ENCODE peak calls at places on chromosomes 13 and 19, in ten cellular contexts. A is posterior vena cava; S is T47D; V is Calu3; T is effector CD4-positive, alpha-beta T cell; Y is stomach; M is naive thymus-derived CD4-positive, alpha-beta T cell; L is nephron progenitor cell; J is central memory CD8-positive, alpha-beta T cell; R is breast epithelium. X is an unnamed sample.
A peak's percentile ranks its signal among the peaks of the same experiment; 100 is the strongest.

GRCh38 chr13:90950134-90950533 is 397.4 kb upstream of the MIR17HG start:
- DNase-seq in A (no peak), S (no peak), V (no peak), T (no peak), Y (no peak), M (no peak), L (no peak), J (no peak), R (no peak), X (peak; percentile 6)

GRCh38 chr19:2044709-2045500 is 6.1 kb downstream of the MKNK2 start:
- DNase-seq in A (no peak), S (no peak), V (no peak), T (no peak), Y (no peak), M (no peak), L (no peak), J (no peak), R (no peak), X (no peak)

GRCh38 chr13:48121733-48122132 is 26.8 kb upstream of the MED4 start:
- DNase-seq in A (no peak), S (no peak), V (no peak), T (no peak), Y (no peak), M (no peak), L (peak; percentile 8), J (no peak), R (no peak), X (peak; percentile 44)

GRCh38 chr13:76038920-76039716 is 403.0 kb downstream of the LMO7 start:
- DNase-seq in A (no peak), S (peak; percentile 4), V (peak; percentile 1), T (no peak), Y (no peak), M (no peak), L (no peak), J (no peak), R (no peak), X (no peak)

GRCh38 chr19:1704339-1704738 is 49.0 kb upstream of the ONECUT3 start:
- DNase-seq in A (no peak), S (no peak), V (no peak), T (no peak), Y (no peak), M (no peak), L (no peak), J (no peak), R (no peak), X (no peak)

GRCh38 chr13:93496985-93497673 is 270.5 kb downstream of the GPC6 start:
- DNase-seq in A (no peak), S (no peak), V (no peak), T (no peak), Y (no peak), M (no peak), L (no peak), J (no peak), R (no peak), X (peak; percentile 7)

GRCh38 chr19:3401004-3401768 is 34.8 kb downstream of the NFIC start:
- DNase-seq in A (no peak), S (no peak), V (no peak), T (no peak), Y (no peak), M (no peak), L (no peak), J (no peak), R (no peak), X (no peak)

GRCh38 chr19:42424712-42425131 is 2.5 kb downstream of the LIPE start:
- DNase-seq in A (no peak), S (no peak), V (no peak), T (no peak), Y (no peak), M (no peak), L (no peak), J (no peak), R (no peak), X (no peak)

GRCh38 chr19:30085394-30085793 is 143.4 kb downstream of the URI1 start:
- DNase-seq in A (peak; percentile 72), S (no peak), V (peak; percentile 15), T (no peak), Y (no peak), M (no peak), L (no peak), J (no peak), R (no peak), X (peak; percentile 65)

GRCh38 chr13:100773923-100774641 is 99.5 kb upstream of the TMTC4 start:
- DNase-seq in A (no peak), S (no peak), V (no peak), T (no peak), Y (no peak), M (no peak), L (no peak), J (no peak), R (no peak), X (no peak)

GRCh38 chr19:33998739-33999345 is 173.5 kb upstream of the LSM14A start:
- DNase-seq in A (no peak), S (no peak), V (no peak), T (no peak), Y (no peak), M (no peak), L (no peak), J (no peak), R (no peak), X (no peak)

GRCh38 chr19:3862826-3863500 is 5.9 kb downstream of the ZFR2 start:
- DNase-seq in A (no peak), S (no peak), V (no peak), T (no peak), Y (no peak), M (no peak), L (no peak), J (no peak), R (no peak), X (no peak)

GRCh38 chr19:49212302-49212701 is 54.7 kb downstream of the TRPM4 start:
- DNase-seq in A (no peak), S (no peak), V (no peak), T (no peak), Y (no peak), M (no peak), L (no peak), J (no peak), R (no peak), X (peak; percentile 52)

GRCh38 chr19:55247621-55248099 is 11.2 kb downstream of the PPP6R1 start:
- DNase-seq in A (no peak), S (no peak), V (peak; percentile 83), T (no peak), Y (no peak), M (no peak), L (no peak), J (no peak), R (peak; percentile 82), X (peak; percentile 11)

GRCh38 chr13:110626510-110626909 is 11.2 kb downstream of the NAXD start:
- DNase-seq in A (peak; percentile 57), S (no peak), V (no peak), T (no peak), Y (no peak), M (no peak), L (no peak), J (no peak), R (no peak), X (no peak)

X was measured in astrocyte of the hippocampus.